ENCODE peak calls at places on chromosome 16, in five cellular contexts. One of them, this sample, is unnamed.

GRCh38 chr16:76265434-76266045 is 11.7 kb upstream of the CNTNAP4 start:
- DNase-seq in stimulated activated CD4-positive, alpha-beta T cell treated with anti-CD3 and anti-CD28 coated beads, TNF-alpha, amount 100 ng/mL, for 48 hours: no peak
- DNase-seq in activated naive CD4-positive, alpha-beta T cell treated with anti-CD3 and anti-CD28 coated beads, Interleukin-2, amount 50 U/mL, for 16 hours: no peak
- DNase-seq in GM18507: no peak
- DNase-seq in psoas muscle: no peak
- DNase-seq in this sample: no peak

GRCh38 chr16:29126057-29126494 is 141.2 kb downstream of the LAT start:
- DNase-seq in activated naive CD4-positive, alpha-beta T cell treated with anti-CD3 and anti-CD28 coated beads, Interleukin-2, amount 50 U/mL, for 16 hours: no peak
- DNase-seq in GM18507: no peak
- DNase-seq in psoas muscle: no peak
- DNase-seq in stimulated activated CD4-positive, alpha-beta T cell treated with anti-CD3 and anti-CD28 coated beads, TNF-alpha, amount 100 ng/mL, for 48 hours: no peak
- DNase-seq in this sample: no peak

GRCh38 chr16:85436636-85437160 is 176.4 kb upstream of the GSE1 start:
- DNase-seq in psoas muscle: no peak
- DNase-seq in stimulated activated CD4-positive, alpha-beta T cell treated with anti-CD3 and anti-CD28 coated beads, TNF-alpha, amount 100 ng/mL, for 48 hours: no peak
- DNase-seq in activated naive CD4-positive, alpha-beta T cell treated with anti-CD3 and anti-CD28 coated beads, Interleukin-2, amount 50 U/mL, for 16 hours: no peak
- DNase-seq in GM18507: no peak
- DNase-seq in this sample: peak; percentile 86

GRCh38 chr16:7285520-7285919 is 47.1 kb upstream of the RBFOX1 start:
- DNase-seq in stimulated activated CD4-positive, alpha-beta T cell treated with anti-CD3 and anti-CD28 coated beads, TNF-alpha, amount 100 ng/mL, for 48 hours: no peak
- DNase-seq in activated naive CD4-positive, alpha-beta T cell treated with anti-CD3 and anti-CD28 coated beads, Interleukin-2, amount 50 U/mL, for 16 hours: no peak
- DNase-seq in GM18507: no peak
- DNase-seq in psoas muscle: no peak
- DNase-seq in this sample: no peak

GRCh38 chr16:81469710-81470481 is 25.3 kb downstream of the CMIP start:
- DNase-seq in stimulated activated CD4-positive, alpha-beta T cell treated with anti-CD3 and anti-CD28 coated beads, TNF-alpha, amount 100 ng/mL, for 48 hours: no peak
- DNase-seq in activated naive CD4-positive, alpha-beta T cell treated with anti-CD3 and anti-CD28 coated beads, Interleukin-2, amount 50 U/mL, for 16 hours: no peak
- DNase-seq in GM18507: no peak
- DNase-seq in psoas muscle: no peak
- DNase-seq in this sample: no peak

GRCh38 chr16:85235988-85236831 is 123.9 kb upstream of the CIBAR2 start:
- DNase-seq in GM18507: peak; percentile 39
- DNase-seq in stimulated activated CD4-positive, alpha-beta T cell treated with anti-CD3 and anti-CD28 coated beads, TNF-alpha, amount 100 ng/mL, for 48 hours: no peak
- DNase-seq in activated naive CD4-positive, alpha-beta T cell treated with anti-CD3 and anti-CD28 coated beads, Interleukin-2, amount 50 U/mL, for 16 hours: no peak
- DNase-seq in psoas muscle: no peak
- DNase-seq in this sample: peak; percentile 62

GRCh38 chr16:3047387-3047720 is 993 bp downstream of the MMP25 start:
- DNase-seq in psoas muscle: no peak
- DNase-seq in stimulated activated CD4-positive, alpha-beta T cell treated with anti-CD3 and anti-CD28 coated beads, TNF-alpha, amount 100 ng/mL, for 48 hours: no peak
- DNase-seq in GM18507: no peak
- DNase-seq in activated naive CD4-positive, alpha-beta T cell treated with anti-CD3 and anti-CD28 coated beads, Interleukin-2, amount 50 U/mL, for 16 hours: no peak
- DNase-seq in this sample: no peak

GRCh38 chr16:7321661-7322060 is 11.0 kb upstream of the RBFOX1 start:
- DNase-seq in GM18507: no peak
- DNase-seq in activated naive CD4-positive, alpha-beta T cell treated with anti-CD3 and anti-CD28 coated beads, Interleukin-2, amount 50 U/mL, for 16 hours: no peak
- DNase-seq in stimulated activated CD4-positive, alpha-beta T cell treated with anti-CD3 and anti-CD28 coated beads, TNF-alpha, amount 100 ng/mL, for 48 hours: no peak
- DNase-seq in psoas muscle: no peak
- DNase-seq in this sample: no peak

GRCh38 chr16:35485915-35486314 is 2026.5 kb downstream of the TP53TG3F start:
- DNase-seq in stimulated activated CD4-positive, alpha-beta T cell treated with anti-CD3 and anti-CD28 coated beads, TNF-alpha, amount 100 ng/mL, for 48 hours: no peak
- DNase-seq in activated naive CD4-positive, alpha-beta T cell treated with anti-CD3 and anti-CD28 coated beads, Interleukin-2, amount 50 U/mL, for 16 hours: no peak
- DNase-seq in psoas muscle: no peak
- DNase-seq in GM18507: no peak
- DNase-seq in this sample: no peak

GRCh38 chr16:53600076-53600475 is 97.1 kb upstream of the AKTIP start:
- DNase-seq in GM18507: no peak
- DNase-seq in activated naive CD4-positive, alpha-beta T cell treated with anti-CD3 and anti-CD28 coated beads, Interleukin-2, amount 50 U/mL, for 16 hours: no peak
- DNase-seq in stimulated activated CD4-positive, alpha-beta T cell treated with anti-CD3 and anti-CD28 coated beads, TNF-alpha, amount 100 ng/mL, for 48 hours: no peak
- DNase-seq in psoas muscle: no peak
- DNase-seq in this sample: no peak

GRCh38 chr16:46736695-46737094 is 11.4 kb downstream of the MYLK3 start:
- DNase-seq in psoas muscle: no peak
- DNase-seq in stimulated activated CD4-positive, alpha-beta T cell treated with anti-CD3 and anti-CD28 coated beads, TNF-alpha, amount 100 ng/mL, for 48 hours: no peak
- DNase-seq in GM18507: no peak
- DNase-seq in activated naive CD4-positive, alpha-beta T cell treated with anti-CD3 and anti-CD28 coated beads, Interleukin-2, amount 50 U/mL, for 16 hours: no peak
- DNase-seq in this sample: no peak

GRCh38 chr16:67561824-67562525 is 351 bp upstream of the CTCF start:
- DNase-seq in activated naive CD4-positive, alpha-beta T cell treated with anti-CD3 and anti-CD28 coated beads, Interleukin-2, amount 50 U/mL, for 16 hours: peak; percentile 96
- DNase-seq in psoas muscle: peak; percentile 96
- DNase-seq in stimulated activated CD4-positive, alpha-beta T cell treated with anti-CD3 and anti-CD28 coated beads, TNF-alpha, amount 100 ng/mL, for 48 hours: peak; percentile 98
- DNase-seq in GM18507: peak; percentile 91
- DNase-seq in this sample: peak; percentile 96

GRCh38 chr16:85312642-85313540 is 200.6 kb upstream of the CIBAR2 start:
- DNase-seq in activated naive CD4-positive, alpha-beta T cell treated with anti-CD3 and anti-CD28 coated beads, Interleukin-2, amount 50 U/mL, for 16 hours: no peak
- DNase-seq in GM18507: no peak
- DNase-seq in stimulated activated CD4-positive, alpha-beta T cell treated with anti-CD3 and anti-CD28 coated beads, TNF-alpha, amount 100 ng/mL, for 48 hours: no peak
- DNase-seq in psoas muscle: no peak
- DNase-seq in this sample: no peak

GRCh38 chr16:89292443-89293078 is 75.1 kb downstream of the ZNF778 start:
- DNase-seq in psoas muscle: no peak
- DNase-seq in stimulated activated CD4-positive, alpha-beta T cell treated with anti-CD3 and anti-CD28 coated beads, TNF-alpha, amount 100 ng/mL, for 48 hours: no peak
- DNase-seq in activated naive CD4-positive, alpha-beta T cell treated with anti-CD3 and anti-CD28 coated beads, Interleukin-2, amount 50 U/mL, for 16 hours: no peak
- DNase-seq in GM18507: no peak
- DNase-seq in this sample: no peak

GRCh38 chr16:67240506-67240905 is 6.8 kb downstream of the FHOD1 start:
- DNase-seq in stimulated activated CD4-positive, alpha-beta T cell treated with anti-CD3 and anti-CD28 coated beads, TNF-alpha, amount 100 ng/mL, for 48 hours: no peak
- DNase-seq in activated naive CD4-positive, alpha-beta T cell treated with anti-CD3 and anti-CD28 coated beads, Interleukin-2, amount 50 U/mL, for 16 hours: no peak
- DNase-seq in psoas muscle: no peak
- DNase-seq in GM18507: no peak
- DNase-seq in this sample: no peak

GRCh38 chr16:66266436-66267286 is 99.8 kb upstream of the CDH5 start:
- DNase-seq in stimulated activated CD4-positive, alpha-beta T cell treated with anti-CD3 and anti-CD28 coated beads, TNF-alpha, amount 100 ng/mL, for 48 hours: no peak
- DNase-seq in GM18507: no peak
- DNase-seq in activated naive CD4-positive, alpha-beta T cell treated with anti-CD3 and anti-CD28 coated beads, Interleukin-2, amount 50 U/mL, for 16 hours: no peak
- DNase-seq in psoas muscle: peak; percentile 80
- DNase-seq in this sample: peak; percentile 83

GRCh38 chr16:65111306-65111705 is 10.6 kb downstream of the CDH11 start:
- DNase-seq in stimulated activated CD4-positive, alpha-beta T cell treated with anti-CD3 and anti-CD28 coated beads, TNF-alpha, amount 100 ng/mL, for 48 hours: no peak
- DNase-seq in psoas muscle: no peak
- DNase-seq in activated naive CD4-positive, alpha-beta T cell treated with anti-CD3 and anti-CD28 coated beads, Interleukin-2, amount 50 U/mL, for 16 hours: no peak
- DNase-seq in GM18507: no peak
- DNase-seq in this sample: no peak